ENCODE peak calls at places on chromosomes 1 and 21, in seven cellular contexts. K, O, A, J, F, Y and Z are unnamed samples. For H3K4me1, the result is how much of the 10 kb centered on the place peaks cover.

GRCh38 chr1:192862271-192862670 is 53.4 kb downstream of the RGS2 start:
- DNase-seq in F (no peak), Y (no peak), K (no peak), O (no peak), J (no peak), A (no peak), Z (no peak)

GRCh38 chr1:202662081-202662480 is 48.2 kb downstream of the SYT2 start:
- DNase-seq in F (no peak), A (no peak), J (no peak), K (no peak), Y (no peak), O (no peak), Z (no peak)

GRCh38 chr1:60394436-60394835 is 320.9 kb upstream of the C1orf87 start:
- DNase-seq in J (no peak), Y (no peak), O (no peak), K (no peak), A (no peak), F (no peak), Z (no peak)

GRCh38 chr1:207910678-207911354 is at the start of gene CD34:
- DNase-seq in Y (no peak), A (no peak), F (no peak), J (peak), O (no peak), K (peak), Z (peak)

GRCh38 chr1:9629445-9630201 is 21.9 kb upstream of the PIK3CD start:
- DNase-seq in Y (no peak), J (no peak), O (no peak), F (peak), A (no peak), K (peak), Z (no peak)

GRCh38 chr1:45206808-45207624 is 611 bp upstream of the ZSWIM5 start:
- DNase-seq in J (no peak), A (no peak), O (no peak), K (no peak), F (no peak), Y (no peak), Z (no peak)

GRCh38 chr1:235527196-235527814 is 23.1 kb upstream of the B3GALNT2 start:
- DNase-seq in O (no peak), F (no peak), K (no peak), Y (no peak), A (no peak), J (no peak), Z (peak)

GRCh38 chr1:59510249-59510648 is 213.4 kb downstream of the FGGY start:
- DNase-seq in Y (no peak), F (no peak), J (no peak), O (no peak), A (no peak), K (no peak), Z (no peak)

GRCh38 chr1:53949023-53949611 is 3.0 kb downstream of the LRRC42 start:
- DNase-seq in O (no peak), F (no peak), K (no peak), Y (no peak), A (no peak), J (peak), Z (peak)

GRCh38 chr1:221837886-221838285 is 96.0 kb upstream of the DUSP10 start:
- DNase-seq in F (no peak), Y (no peak), K (no peak), O (no peak), A (no peak), J (no peak), Z (no peak)

GRCh38 chr1:92882817-92883216 is 51.0 kb downstream of the RPL5 start:
- DNase-seq in A (no peak), F (no peak), K (peak), O (no peak), J (no peak), Y (no peak), Z (no peak)

GRCh38 chr1:117648015-117648414 is 42.2 kb downstream of the TENT5C start:
- DNase-seq in J (no peak), A (no peak), K (no peak), O (no peak), F (no peak), Y (no peak), Z (no peak)

GRCh38 chr1:241612533-241613505 is 27.4 kb downstream of the CHML start:
- DNase-seq in F (no peak), J (peak), Y (no peak), A (no peak), O (no peak), K (no peak), Z (no peak)

GRCh38 chr1:179785025-179785424 is 41.9 kb downstream of the FAM163A start:
- DNase-seq in O (no peak), K (no peak), A (no peak), F (no peak), J (no peak), Y (no peak), Z (no peak)

GRCh38 chr1:42847721-42848470 is 1.5 kb downstream of the ZNF691 start:
- DNase-seq in A (no peak), F (no peak), J (no peak), Y (no peak), K (no peak), O (no peak), Z (no peak)

GRCh38 chr1:229266832-229267500 is 3.9 kb upstream of the RAB4A start:
- DNase-seq in K (no peak), J (no peak), Y (no peak), A (no peak), F (no peak), O (no peak), Z (no peak)

GRCh38 chr1:237556911-237557310 is 333.8 kb downstream of the ZP4 start:
- DNase-seq in J (no peak), Y (no peak), O (no peak), K (no peak), A (no peak), F (no peak), Z (no peak)

GRCh38 chr21:42514883-42515228 is 1.2 kb downstream of the SLC37A1 start:
- DNase-seq in K (no peak), F (no peak), Y (no peak), O (no peak), J (no peak), A (no peak), Z (no peak)

GRCh38 chr21:43735236-43736091 is 16.5 kb downstream of the PDXK start:
- DNase-seq in Y (no peak), J (no peak), O (no peak), F (no peak), K (no peak), A (no peak), Z (no peak)

GRCh38 chr1:205430631-205431305 is 8.9 kb upstream of the LEMD1 start:
- DNase-seq in Y (no peak), F (peak), K (peak), O (no peak), A (peak), J (peak), Z (peak)

GRCh38 chr21:29449306-29449940 is 150.7 kb downstream of the BACH1 start:
- DNase-seq in F (no peak), A (no peak), J (no peak), K (no peak), O (no peak), Y (no peak), Z (no peak)

GRCh38 chr1:231827337-231828105 is 200.9 kb downstream of the DISC1 start:
- DNase-seq in F (no peak), J (no peak), A (no peak), Y (no peak), K (no peak), O (no peak), Z (no peak)

GRCh38 chr1:229192031-229192430 is 78.9 kb upstream of the RAB4A start:
- DNase-seq in A (no peak), J (no peak), F (no peak), K (no peak), O (no peak), Y (no peak), Z (no peak)

GRCh38 chr21:37341254-37341960 is 25.2 kb upstream of the DYRK1A start:
- DNase-seq in A (no peak), K (no peak), O (no peak), J (no peak), F (no peak), Y (no peak), Z (no peak)

GRCh38 chr1:36879613-36880012 is 154.7 kb downstream of the GRIK3 start:
- DNase-seq in J (no peak), O (no peak), Y (no peak), A (no peak), F (peak), K (no peak), Z (no peak)

GRCh38 chr1:55706397-55706796 is 491.2 kb upstream of the USP24 start:
- DNase-seq in Y (no peak), O (no peak), J (no peak), A (no peak), F (no peak), K (no peak), Z (no peak)

GRCh38 chr1:35266306-35266705 is 2.2 kb upstream of the ZMYM4 start:
- DNase-seq in O (no peak), J (no peak), F (no peak), Y (no peak), A (no peak), K (no peak), Z (no peak)

GRCh38 chr21:20943476-20944085 is 54.6 kb upstream of the NCAM2 start:
- DNase-seq in Y (no peak), J (no peak), A (no peak), F (no peak), K (no peak), O (no peak), Z (no peak)

GRCh38 chr1:192579319-192579738 is 3.8 kb downstream of the RGS1 start:
- DNase-seq in J (no peak), Y (no peak), O (no peak), F (no peak), A (no peak), K (no peak), Z (no peak)

GRCh38 chr1:67534627-67535065 is 104.4 kb upstream of the SERBP1 start:
- DNase-seq in K (no peak), F (no peak), O (no peak), J (peak), Y (no peak), A (no peak), Z (no peak)

GRCh38 chr1:116902027-116902426 is 7.7 kb upstream of the PTGFRN start:
- DNase-seq in F (no peak), O (no peak), A (no peak), K (no peak), J (no peak), Y (no peak), Z (no peak)

GRCh38 chr1:229691362-229691761 is 65.3 kb downstream of the URB2 start:
- DNase-seq in O (no peak), J (no peak), K (no peak), Y (no peak), F (no peak), A (no peak), Z (no peak)

GRCh38 chr1:70384542-70384941 is 26.5 kb upstream of the CTH start:
- DNase-seq in K (no peak), A (no peak), Y (no peak), O (no peak), J (no peak), F (no peak), Z (no peak)

GRCh38 chr1:241733899-241734298 is 81.8 kb downstream of the WDR64 start:
- DNase-seq in K (no peak), J (no peak), Y (no peak), F (no peak), O (no peak), A (no peak), Z (no peak)

GRCh38 chr1:36321119-36321951 is 2.1 kb downstream of the EVA1B start:
- DNase-seq in F (peak), J (peak), K (peak), Y (no peak), A (peak), O (no peak), Z (peak)

GRCh38 chr1:79633456-79633855 is 626.9 kb upstream of the ADGRL4 start:
- DNase-seq in F (no peak), A (no peak), Y (no peak), J (no peak), K (no peak), O (no peak), Z (no peak)

GRCh38 chr1:65605621-65606020 is 185.2 kb downstream of the LEPR start:
- DNase-seq in A (no peak), K (no peak), F (no peak), Y (no peak), O (no peak), J (no peak), Z (no peak)

GRCh38 chr21:29130234-29130993 is at the start of gene MAP3K7CL:
- DNase-seq in F (no peak), J (peak), Y (peak), A (no peak), K (peak), O (no peak), Z (no peak)

GRCh38 chr1:217718873-217719272 is 87.7 kb downstream of the SPATA17 start:
- DNase-seq in A (no peak), F (no peak), K (no peak), Y (no peak), J (no peak), O (no peak), Z (no peak)

DNA sequence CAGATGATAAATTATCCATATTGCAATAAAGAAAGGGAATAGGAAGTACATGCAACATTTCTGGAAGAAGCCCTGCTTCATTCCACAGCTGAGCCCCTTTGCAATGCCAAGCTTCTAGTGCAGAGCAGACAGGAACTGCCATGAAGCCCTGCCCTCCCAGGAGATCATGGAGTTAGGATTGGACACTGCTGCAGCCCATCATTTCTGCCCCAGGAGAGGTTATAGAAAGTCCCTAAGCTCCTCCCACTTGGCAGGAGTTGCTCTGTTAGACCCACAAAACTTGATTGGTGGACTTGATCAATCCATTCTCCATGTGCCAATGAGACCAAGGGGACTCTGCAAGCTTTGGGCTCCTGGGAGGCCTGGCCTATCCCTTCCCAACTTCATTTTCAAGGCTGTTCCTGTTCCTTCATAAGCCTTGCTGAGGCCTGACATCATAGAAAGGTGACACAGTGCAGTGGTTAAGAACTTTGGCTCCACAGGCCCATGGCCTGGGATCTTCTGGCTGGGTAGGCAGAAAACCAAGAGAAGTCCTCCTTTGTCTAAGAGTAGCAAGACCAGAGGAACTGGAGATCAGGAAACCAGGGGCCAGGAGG is 1.3 kb upstream of the LAPTM5 start:
- DNase-seq in K (no peak), Y (no peak), O (no peak), F (no peak), A (no peak), J (no peak), Z (peak)
- H3K4me1 ChIP-seq in K (under half), Y (under half), O (under half), F (under half), A (under half), J (under half), Z (under half)

GRCh38 chr1:2556277-2557145 is at the start of gene TNFRSF14:
- DNase-seq in K (peak), O (no peak), J (peak), A (peak), Y (no peak), F (peak), Z (peak)
- TF ChIP-seq CTCF in K (no peak), O (no peak), J (no peak), A (peak), Y (no peak), F (no peak), Z (no peak)

GRCh38 chr1:12179638-12180121 is 12.9 kb downstream of the TNFRSF1B start:
- DNase-seq in O (no peak), J (no peak), F (no peak), Y (no peak), A (no peak), K (no peak), Z (no peak)
- H3K4me1 ChIP-seq in O (under half), J (under half), F (half or more), Y (under half), A (half or more), K (half or more), Z (under half)

GRCh38 chr1:119829636-119830035 is 18.4 kb upstream of the REG4 start:
- DNase-seq in O (no peak), J (no peak), A (no peak), K (no peak), F (no peak), Y (no peak), Z (no peak)

GRCh38 chr1:119828266-119828665 is 17.0 kb upstream of the REG4 start:
- DNase-seq in F (no peak), K (no peak), O (no peak), A (no peak), Y (no peak), J (no peak), Z (no peak)

GRCh38 chr1:119822406-119822805 is 11.1 kb upstream of the REG4 start:
- DNase-seq in K (no peak), Y (no peak), F (no peak), J (no peak), O (no peak), A (no peak), Z (no peak)

GRCh38 chr1:119831027-119831426 is 19.8 kb upstream of the REG4 start:
- DNase-seq in J (no peak), K (no peak), Y (no peak), A (no peak), F (no peak), O (no peak), Z (no peak)

DNA sequence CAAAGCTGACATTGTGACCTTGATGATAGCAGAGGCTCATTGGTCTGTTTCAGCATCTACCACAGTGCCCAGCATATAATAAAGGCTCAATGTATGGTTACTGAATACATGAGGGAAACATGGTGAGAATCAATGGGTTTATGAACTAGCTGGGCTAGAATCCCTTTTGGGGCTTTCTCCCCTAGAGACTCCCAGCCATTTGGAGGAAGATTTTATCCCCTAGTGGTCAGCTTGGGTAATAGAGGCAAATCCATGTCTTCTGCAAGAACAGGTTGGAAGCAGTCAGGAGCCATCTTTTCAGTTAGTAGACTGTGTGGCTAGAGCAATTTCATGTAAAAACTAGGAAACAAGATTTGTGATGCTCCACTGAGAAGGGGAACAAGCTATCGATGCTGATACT is 15.8 kb upstream of the REG4 start:
- DNase-seq in A (no peak), F (no peak), O (no peak), Y (no peak), K (no peak), J (no peak), Z (no peak)
- TF ChIP-seq CTCF in A (peak), F (no peak), O (no peak), Y (no peak), K (no peak), J (no peak), Z (peak)

GRCh38 chr21:31644648-31645047 is 14.8 kb upstream of the SOD1 start:
- DNase-seq in Y (no peak), J (no peak), F (peak), O (no peak), A (no peak), K (no peak), Z (peak)

GRCh38 chr21:31650930-31651329 is 8.6 kb upstream of the SOD1 start:
- DNase-seq in J (no peak), O (no peak), Y (no peak), K (no peak), F (no peak), A (no peak), Z (no peak)

DNA sequence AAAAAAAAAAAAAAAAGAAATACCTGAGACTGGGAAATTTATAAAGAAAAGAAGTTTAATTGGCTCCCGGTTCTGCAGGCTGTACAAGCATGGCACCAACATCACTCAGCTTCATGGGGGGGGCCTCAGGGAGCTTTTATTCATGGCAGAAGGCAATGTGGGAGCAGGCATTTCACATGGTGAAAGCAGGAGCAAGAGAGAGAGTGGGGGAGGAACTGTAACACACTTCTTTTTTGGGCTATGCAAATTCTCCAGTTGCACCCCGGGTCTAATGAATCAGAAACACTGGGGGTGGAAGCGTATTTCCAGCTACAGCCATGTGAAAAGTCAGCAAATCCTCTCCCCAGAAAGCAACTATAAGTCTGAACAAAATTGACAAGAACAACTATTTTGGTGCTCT is 11.8 kb upstream of the SOD1 start:
- DNase-seq in F (no peak), J (no peak), A (no peak), K (no peak), Y (no peak), O (no peak), Z (peak)
- H3K4me1 ChIP-seq in F (under half), J (under half), A (under half), K (under half), Y (under half), O (under half), Z (under half)

GRCh38 chr1:234479866-234480265 is 887 bp upstream of the TARBP1 start:
- DNase-seq in O (no peak), A (no peak), Y (no peak), F (no peak), J (no peak), K (no peak), Z (no peak)

GRCh38 chr1:234477373-234478151 is 1.4 kb downstream of the TARBP1 start:
- DNase-seq in F (no peak), Y (no peak), A (no peak), J (no peak), K (no peak), O (no peak), Z (no peak)

GRCh38 chr1:234479310-234479559 is 256 bp upstream of the TARBP1 start:
- DNase-seq in F (no peak), K (no peak), O (no peak), J (no peak), Y (no peak), A (no peak), Z (no peak)

GRCh38 chr1:234478152-234478480 is 863 bp downstream of the TARBP1 start:
- DNase-seq in Y (no peak), A (peak), K (no peak), J (peak), F (peak), O (peak), Z (no peak)

GRCh38 chr1:234478481-234479309 is at the start of gene TARBP1:
- DNase-seq in A (peak), K (peak), J (peak), O (peak), Y (no peak), F (peak), Z (peak)
- TF ChIP-seq CTCF in A (no peak), K (peak), J (no peak), O (no peak), Y (no peak), F (peak), Z (no peak)

GRCh38 chr1:228091084-228091483 is 8.6 kb downstream of the ARF1 start:
- DNase-seq in Y (no peak), O (no peak), K (no peak), A (no peak), F (no peak), J (no peak), Z (no peak)
- H3K4me1 ChIP-seq in Y (half or more), O (half or more), K (half or more), A (half or more), F (half or more), J (under half), Z (under half)

GRCh38 chr1:168637350-168637991 is 61.1 kb downstream of the XCL1 start:
- DNase-seq in Y (no peak), F (no peak), A (no peak), O (no peak), J (peak), K (no peak), Z (no peak)

GRCh38 chr1:168638884-168639283 is 62.5 kb downstream of the XCL1 start:
- DNase-seq in F (no peak), J (no peak), K (no peak), Y (no peak), O (no peak), A (no peak), Z (no peak)

GRCh38 chr1:168640184-168640583 is 63.8 kb downstream of the XCL1 start:
- DNase-seq in A (no peak), J (no peak), Y (no peak), F (no peak), O (no peak), K (no peak), Z (no peak)

GRCh38 chr1:168643152-168643551 is 66.7 kb downstream of the XCL1 start:
- DNase-seq in O (no peak), A (no peak), K (no peak), Y (no peak), F (no peak), J (no peak), Z (no peak)
- TF ChIP-seq CTCF in O (no peak), A (no peak), K (no peak), Y (no peak), F (no peak), J (no peak), Z (no peak)